ENCODE peak calls at places on chromosomes 13 and 19, in five cellular contexts. One of them, this sample, is unnamed.

GRCh38 chr13:50323440-50324070 is 308.3 kb downstream of the KCNRG start:
- DNase-seq in NCI-H1417: no peak
- DNase-seq in thoracic aorta: no peak
- DNase-seq in progenitor cell of endocrine pancreas: no peak
- DNase-seq in HuH-7: no peak
- DNase-seq in this sample: no peak

GRCh38 chr19:3471954-3472655 is 8.2 kb downstream of the SMIM24 start:
- DNase-seq in NCI-H1417: no peak
- DNase-seq in thoracic aorta: no peak
- DNase-seq in progenitor cell of endocrine pancreas: no peak
- DNase-seq in HuH-7: peak
- DNase-seq in this sample: no peak

GRCh38 chr19:38400361-38400760 is 2.5 kb upstream of the FAM98C start:
- DNase-seq in NCI-H1417: no peak
- DNase-seq in thoracic aorta: no peak
- DNase-seq in progenitor cell of endocrine pancreas: no peak
- DNase-seq in HuH-7: no peak
- DNase-seq in this sample: no peak

GRCh38 chr13:53398051-53398450 is 369.4 kb downstream of the OLFM4 start:
- DNase-seq in NCI-H1417: no peak
- DNase-seq in thoracic aorta: no peak
- DNase-seq in progenitor cell of endocrine pancreas: no peak
- DNase-seq in HuH-7: no peak
- DNase-seq in this sample: no peak

GRCh38 chr19:6455924-6456323 is 3.7 kb downstream of the SLC25A23 start:
- DNase-seq in NCI-H1417: no peak
- DNase-seq in thoracic aorta: no peak
- DNase-seq in progenitor cell of endocrine pancreas: no peak
- DNase-seq in HuH-7: no peak
- DNase-seq in this sample: no peak

GRCh38 chr19:4815426-4816387 is 15.8 kb downstream of the TICAM1 start:
- DNase-seq in NCI-H1417: peak
- DNase-seq in thoracic aorta: peak
- DNase-seq in progenitor cell of endocrine pancreas: peak
- DNase-seq in HuH-7: peak
- DNase-seq in this sample: peak

GRCh38 chr13:110226051-110226562 is 80.8 kb downstream of the COL4A1 start:
- DNase-seq in NCI-H1417: no peak
- DNase-seq in thoracic aorta: no peak
- DNase-seq in progenitor cell of endocrine pancreas: no peak
- DNase-seq in HuH-7: no peak
- DNase-seq in this sample: no peak

GRCh38 chr19:55641376-55642152 is 762 bp downstream of the ZNF580 start:
- DNase-seq in NCI-H1417: no peak
- DNase-seq in thoracic aorta: no peak
- DNase-seq in progenitor cell of endocrine pancreas: no peak
- DNase-seq in HuH-7: no peak
- DNase-seq in this sample: no peak

GRCh38 chr13:113267642-113268405 is 29.2 kb upstream of the LAMP1 start:
- DNase-seq in NCI-H1417: no peak
- DNase-seq in thoracic aorta: no peak
- DNase-seq in progenitor cell of endocrine pancreas: no peak
- DNase-seq in HuH-7: no peak
- DNase-seq in this sample: no peak

GRCh38 chr13:20121154-20121515 is 39.7 kb downstream of the GJA3 start:
- DNase-seq in NCI-H1417: no peak
- DNase-seq in thoracic aorta: no peak
- DNase-seq in progenitor cell of endocrine pancreas: no peak
- DNase-seq in HuH-7: no peak
- DNase-seq in this sample: no peak

GRCh38 chr19:10848208-10848843 is at the start of gene C19orf38:
- DNase-seq in NCI-H1417: no peak
- DNase-seq in thoracic aorta: no peak
- DNase-seq in progenitor cell of endocrine pancreas: no peak
- DNase-seq in HuH-7: no peak
- DNase-seq in this sample: no peak

This sample was measured in D721Med.